ENCODE peak calls at places on chromosomes 5 and 9, in eight cellular contexts. H is colonic mucosa; W is tibial artery; P is suprapubic skin; S is mucosa of descending colon; M is CD8-positive, alpha-beta T cell; E is H9; Y is gastrocnemius medialis. F is an unnamed sample. For H3K4me1, the result is how much of the 10 kb centered on the place peaks cover.

GRCh38 chr9:89425024-89425805 is 72.7 kb downstream of the SEMA4D start:
- DNase-seq in M (no peak), Y (no peak), P (no peak), H (no peak), E (no peak), W (no peak), S (peak), F (peak)

GRCh38 chr9:133135193-133135745 is 14.2 kb upstream of the RALGDS start:
- DNase-seq in S (peak), P (peak), E (no peak), Y (peak), M (no peak), H (peak), W (peak), F (peak)

GRCh38 chr5:318341-318897 is 3.1 kb upstream of the AHRR start:
- DNase-seq in W (no peak), H (no peak), E (no peak), S (no peak), Y (no peak), M (no peak), P (no peak), F (peak)

GRCh38 chr5:173326501-173326960 is 1.7 kb downstream of the STC2 start:
- DNase-seq in M (no peak), E (no peak), Y (no peak), W (no peak), P (no peak), H (no peak), S (no peak), F (peak)

GRCh38 chr9:125509476-125509875 is 197.5 kb downstream of the MAPKAP1 start:
- DNase-seq in P (no peak), E (no peak), M (no peak), S (no peak), Y (no peak), H (no peak), W (no peak), F (peak)

GRCh38 chr9:135589596-135590485 is 28.3 kb downstream of the PAEP start:
- DNase-seq in S (no peak), Y (no peak), E (no peak), P (no peak), H (no peak), W (no peak), M (no peak), F (no peak)

GRCh38 chr5:66960373-66961137 is 236.0 kb downstream of the CD180 start:
- DNase-seq in Y (no peak), M (no peak), P (no peak), W (no peak), E (no peak), S (no peak), H (no peak), F (peak)

GRCh38 chr5:151624486-151624885 is 33.4 kb upstream of the FAT2 start:
- DNase-seq in Y (no peak), M (no peak), H (no peak), W (no peak), P (no peak), S (no peak), E (no peak), F (no peak)

GRCh38 chr9:84493284-84493947 is 152.9 kb upstream of the SLC28A3 start:
- DNase-seq in H (no peak), W (no peak), M (no peak), S (no peak), E (peak), Y (no peak), P (no peak), F (no peak)

GRCh38 chr9:105302728-105303127 is 58.3 kb downstream of the SLC44A1 start:
- DNase-seq in E (no peak), H (no peak), S (no peak), Y (no peak), W (no peak), M (no peak), P (no peak), F (no peak)

DNA sequence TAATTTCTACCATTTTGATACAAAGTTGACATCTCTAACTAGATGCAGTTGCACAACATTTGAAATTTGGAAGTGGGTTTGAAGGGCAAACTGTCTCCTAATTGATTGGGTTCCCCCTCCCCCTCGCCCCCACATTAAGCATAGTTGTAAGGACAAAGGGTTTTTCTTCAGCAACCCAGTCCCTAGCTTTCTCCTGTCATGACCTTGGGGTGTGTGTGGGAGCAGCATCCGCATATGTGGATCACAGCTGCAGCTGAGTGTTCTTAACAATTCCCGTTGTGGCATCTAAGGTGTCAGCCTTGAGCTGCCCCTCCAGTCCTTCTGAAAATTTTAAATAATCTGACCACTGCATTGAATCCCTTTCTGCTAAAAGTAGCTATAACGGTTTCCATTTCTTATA is 141.3 kb upstream of the CDH10 start:
- DNase-seq in H (no peak), S (no peak), M (no peak), Y (no peak), W (no peak), E (no peak), P (no peak), F (no peak)
- H3K4me1 ChIP-seq in H (under half), S (under half), M (under half), Y (under half), W (under half), E (under half), P (under half), F (under half)

GRCh38 chr5:135016926-135017325 is 17.1 kb downstream of the PITX1 start:
- DNase-seq in Y (no peak), E (peak), P (peak), W (peak), S (no peak), H (peak), M (no peak), F (no peak)

GRCh38 chr5:135020111-135020895 is 13.7 kb downstream of the PITX1 start:
- DNase-seq in M (no peak), H (no peak), E (no peak), S (no peak), P (no peak), W (peak), Y (no peak), F (no peak)

GRCh38 chr5:135018457-135018856 is 15.6 kb downstream of the PITX1 start:
- DNase-seq in H (peak), P (peak), Y (no peak), W (peak), E (no peak), M (no peak), S (no peak), F (no peak)

GRCh38 chr5:135015942-135016341 is 18.1 kb downstream of the PITX1 start:
- DNase-seq in S (no peak), W (peak), M (no peak), E (no peak), Y (no peak), H (peak), P (no peak), F (no peak)

GRCh38 chr5:135019314-135019713 is 14.7 kb downstream of the PITX1 start:
- DNase-seq in W (peak), Y (no peak), M (no peak), S (no peak), H (no peak), E (no peak), P (peak), F (no peak)
- TF ChIP-seq CTCF in W (no peak), Y (no peak), M (no peak), S (no peak), H (no peak), E (peak), P (no peak), F (no peak)

GRCh38 chr9:129933709-129934586 is 98.7 kb downstream of the USP20 start:
- DNase-seq in Y (no peak), H (no peak), E (no peak), W (no peak), S (no peak), M (no peak), P (no peak), F (no peak)
- H3K4me1 ChIP-seq in Y (under half), H (under half), E (under half), W (half or more), S (under half), M (under half), P (half or more), F (under half)

GRCh38 chr5:55714339-55714738 is 2.2 kb upstream of the SLC38A9 start:
- DNase-seq in S (no peak), W (no peak), H (peak), P (no peak), E (peak), M (no peak), Y (no peak), F (no peak)
- TF ChIP-seq CTCF in S (no peak), W (no peak), H (no peak), P (no peak), E (peak), M (no peak), Y (no peak), F (no peak)

GRCh38 chr9:93210324-93210973 is 26.5 kb downstream of the WNK2 start:
- DNase-seq in W (no peak), Y (no peak), P (no peak), S (peak), E (no peak), M (no peak), H (no peak), F (no peak)
- H3K4me1 ChIP-seq in W (under half), Y (under half), P (under half), S (under half), E (under half), M (under half), H (under half), F (under half)

DNA sequence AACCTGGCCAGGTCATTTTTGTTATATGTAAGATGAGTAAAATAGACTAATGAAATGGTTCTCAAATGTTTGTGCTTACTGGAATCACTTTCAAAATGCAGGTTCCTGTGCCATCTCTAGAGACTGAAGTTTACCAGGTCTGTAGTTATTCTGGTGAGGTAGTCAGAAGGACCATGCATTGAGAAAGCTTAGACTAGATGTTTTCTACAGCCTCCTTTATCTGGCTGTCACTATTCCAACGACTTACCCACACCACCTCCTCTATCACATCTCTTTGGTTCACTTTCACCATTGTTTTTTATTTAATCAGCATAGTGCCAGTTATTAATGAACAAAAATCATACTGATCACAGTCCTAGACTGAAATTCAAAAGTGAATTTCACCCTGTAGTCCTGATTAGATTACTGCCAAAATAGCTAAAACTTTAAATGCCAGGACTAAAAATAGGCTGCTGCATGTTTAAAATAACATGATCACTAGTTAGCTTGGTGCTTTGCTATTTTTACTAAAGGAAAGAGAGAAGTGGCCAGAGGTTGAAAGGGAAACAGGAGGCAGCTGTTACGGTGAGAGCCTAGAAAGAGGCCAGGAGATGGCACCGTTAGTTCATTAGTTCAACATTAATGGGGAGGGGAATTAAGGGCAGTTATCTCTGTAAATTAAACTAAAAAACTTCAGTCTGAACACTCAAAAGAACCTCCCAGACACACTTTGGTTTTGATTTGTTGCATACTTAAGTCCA is 13.9 kb upstream of the FNIP1 start:
- DNase-seq in S (no peak), E (no peak), P (no peak), Y (no peak), H (no peak), W (no peak), M (no peak), F (peak)
- TF ChIP-seq CTCF in S (no peak), E (peak), P (no peak), Y (peak), H (no peak), W (no peak), M (no peak), F (peak)

GRCh38 chr5:132267166-132267739 is 9.8 kb downstream of the PDLIM4 start:
- DNase-seq in H (no peak), M (no peak), P (no peak), E (no peak), Y (no peak), W (no peak), S (no peak), F (no peak)
- H3K4me1 ChIP-seq in H (under half), M (under half), P (half or more), E (under half), Y (under half), W (under half), S (under half), F (under half)

GRCh38 chr5:32008746-32009145 is 165.4 kb downstream of the GOLPH3 start:
- DNase-seq in P (no peak), S (no peak), W (no peak), H (no peak), Y (no peak), E (no peak), M (no peak), F (no peak)

GRCh38 chr5:32017638-32018429 is 156.3 kb downstream of the GOLPH3 start:
- DNase-seq in P (no peak), S (no peak), M (no peak), H (no peak), W (no peak), Y (no peak), E (no peak), F (peak)

GRCh38 chr5:32014345-32014744 is 159.8 kb downstream of the GOLPH3 start:
- DNase-seq in M (no peak), W (no peak), P (no peak), E (no peak), S (no peak), H (no peak), Y (no peak), F (no peak)

GRCh38 chr5:32018476-32019436 is 155.4 kb downstream of the GOLPH3 start:
- DNase-seq in E (no peak), M (no peak), Y (peak), S (no peak), W (no peak), H (no peak), P (no peak), F (peak)

GRCh38 chr5:32013658-32014057 is 160.5 kb downstream of the GOLPH3 start:
- DNase-seq in Y (no peak), P (no peak), W (no peak), M (no peak), E (no peak), S (no peak), H (no peak), F (no peak)
- TF ChIP-seq CTCF in Y (no peak), P (no peak), W (no peak), M (no peak), E (no peak), S (no peak), H (no peak), F (no peak)

DNA sequence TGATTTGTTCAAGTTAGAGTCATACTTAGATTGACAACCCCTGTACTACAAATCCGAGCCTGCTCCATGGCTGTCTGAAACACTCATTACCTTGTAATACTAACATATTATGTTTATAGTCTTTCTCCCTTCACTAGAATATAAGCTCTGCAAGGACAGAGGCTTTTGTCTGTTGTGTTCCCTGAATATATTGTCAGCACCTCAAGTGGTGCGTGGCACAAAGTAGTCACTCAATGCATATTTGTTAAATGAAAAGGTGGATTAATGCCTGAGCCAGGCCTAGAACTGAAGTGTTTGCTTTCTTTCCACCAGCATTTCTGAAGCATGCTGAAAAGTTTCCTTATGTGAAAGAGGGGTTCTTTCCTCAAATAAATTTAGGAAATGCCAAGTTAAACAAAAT is 36.3 kb downstream of the ELL2 start:
- DNase-seq in E (no peak), W (no peak), Y (no peak), H (no peak), M (no peak), S (no peak), P (no peak), F (no peak)
- H3K4me1 ChIP-seq in E (under half), W (under half), Y (under half), H (under half), M (under half), S (under half), P (under half), F (under half)

DNA sequence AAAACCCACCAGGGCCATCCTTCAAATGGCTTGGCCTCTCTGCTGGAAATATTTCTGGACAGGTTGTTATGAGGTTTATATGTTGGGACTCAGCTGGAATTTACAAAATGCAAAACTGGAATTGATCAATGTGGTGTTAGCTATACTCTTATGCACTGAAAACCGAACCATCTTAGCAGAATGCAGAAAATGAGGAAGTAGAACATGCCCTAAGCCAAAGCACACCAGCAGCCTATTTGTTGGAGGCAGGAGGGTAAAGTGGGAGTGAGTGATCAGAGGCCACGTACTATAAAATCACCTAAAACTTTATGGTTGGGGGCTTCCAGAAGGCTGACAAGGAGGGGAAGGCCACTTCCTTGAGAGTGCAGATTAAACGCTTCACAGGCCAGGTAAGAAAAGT is 63.6 kb upstream of the C5orf63 start:
- DNase-seq in E (no peak), M (no peak), S (no peak), P (no peak), W (no peak), Y (no peak), H (no peak), F (no peak)
- TF ChIP-seq CTCF in E (no peak), M (no peak), S (no peak), P (no peak), W (no peak), Y (no peak), H (no peak), F (no peak)